ENCODE peak calls at places on chromosome 13, in five cellular contexts. A is pancreas, D is IMR-90, M is OCI-LY7, T is HL-60. Q is an unnamed sample.

GRCh38 chr13:46535822-46536221 is 17.1 kb upstream of the LRCH1 start:
- DNase-seq in D (peak), A (no peak), M (no peak), T (no peak), Q (no peak)

GRCh38 chr13:93549326-93549855 is 322.8 kb downstream of the GPC6 start:
- DNase-seq in D (no peak), T (no peak), A (no peak), M (no peak), Q (no peak)

GRCh38 chr13:113903912-113904311 is 40.0 kb upstream of the GAS6 start:
- DNase-seq in T (no peak), A (no peak), M (no peak), D (no peak), Q (no peak)

GRCh38 chr13:112368883-112369282 is 7.3 kb upstream of the SPACA7 start:
- DNase-seq in D (no peak), A (no peak), M (no peak), T (no peak), Q (no peak)

GRCh38 chr13:36130542-36131214 is 504 bp downstream of the DCLK1 start:
- DNase-seq in T (no peak), M (no peak), D (no peak), A (no peak), Q (peak)

GRCh38 chr13:114124486-114124885 is 7.9 kb downstream of the RASA3 start:
- DNase-seq in A (no peak), D (no peak), T (no peak), M (no peak), Q (no peak)

GRCh38 chr13:97809576-97809975 is 143.9 kb upstream of the IPO5 start:
- DNase-seq in D (peak), M (no peak), A (no peak), T (no peak), Q (peak)

GRCh38 chr13:84255226-84255625 is 373.0 kb upstream of the SLITRK1 start:
- DNase-seq in D (no peak), T (no peak), M (no peak), A (no peak), Q (no peak)

GRCh38 chr13:32426981-32427851 is 714 bp downstream of the N4BP2L1 start:
- DNase-seq in M (peak), T (peak), A (peak), D (peak), Q (peak)

GRCh38 chr13:107734891-107735620 is 480.3 kb downstream of the LIG4 start:
- DNase-seq in M (no peak), T (no peak), D (no peak), A (no peak), Q (no peak)

GRCh38 chr13:91078093-91078679 is 269.3 kb upstream of the MIR17HG start:
- DNase-seq in A (no peak), D (no peak), M (peak), T (no peak), Q (peak)

GRCh38 chr13:33992891-33993336 is 175.0 kb downstream of the RFC3 start:
- DNase-seq in M (peak), A (no peak), D (no peak), T (no peak), Q (no peak)

GRCh38 chr13:111484129-111484925 is 163.9 kb downstream of the TEX29 start:
- DNase-seq in A (peak), T (no peak), D (no peak), M (no peak), Q (no peak)

GRCh38 chr13:106752584-106753202 is 184.8 kb upstream of the ARGLU1 start:
- DNase-seq in A (no peak), M (no peak), D (no peak), T (no peak), Q (no peak)

GRCh38 chr13:47901451-47901850 is 99.6 kb downstream of the SUCLA2 start:
- DNase-seq in M (no peak), A (no peak), T (no peak), D (peak), Q (no peak)

GRCh38 chr13:109610517-109610916 is 175.9 kb downstream of the IRS2 start:
- DNase-seq in D (no peak), A (no peak), T (no peak), M (peak), Q (peak)

GRCh38 chr13:33642374-33643065 is 175.4 kb upstream of the RFC3 start:
- DNase-seq in D (peak), A (peak), T (peak), M (no peak), Q (peak)

GRCh38 chr13:48962281-48962680 is 13.4 kb upstream of the FNDC3A start:
- DNase-seq in A (no peak), M (no peak), D (peak), T (no peak), Q (peak)

GRCh38 chr13:19862511-19863313 is 737 bp downstream of the ZMYM5 start:
- DNase-seq in A (peak), T (no peak), M (peak), D (peak), Q (peak)

GRCh38 chr13:30829788-30830637 is 76.1 kb upstream of the MEDAG start:
- DNase-seq in M (no peak), A (no peak), T (no peak), D (no peak), Q (no peak)

GRCh38 chr13:31201341-31202024 is 1.7 kb downstream of the B3GLCT start:
- DNase-seq in D (peak), T (no peak), A (no peak), M (no peak), Q (peak)

GRCh38 chr13:98265669-98266551 is 88.8 kb upstream of the RNF113B start:
- DNase-seq in A (peak), D (peak), T (no peak), M (no peak), Q (no peak)

GRCh38 chr13:62706035-62706434 is 1290.4 kb upstream of the PCDH20 start:
- DNase-seq in M (no peak), T (no peak), A (no peak), D (peak), Q (no peak)

GRCh38 chr13:84139561-84140158 is 257.4 kb upstream of the SLITRK1 start:
- DNase-seq in A (no peak), T (no peak), M (no peak), D (no peak), Q (no peak)

GRCh38 chr13:48131481-48131992 is 36.6 kb upstream of the MED4 start:
- DNase-seq in A (no peak), M (no peak), D (no peak), T (no peak), Q (no peak)

GRCh38 chr13:33838567-33839131 is 20.7 kb downstream of the RFC3 start:
- DNase-seq in A (no peak), M (no peak), T (no peak), D (peak), Q (peak)

GRCh38 chr13:45092668-45093067 is 27.6 kb upstream of the GTF2F2 start:
- DNase-seq in T (no peak), A (no peak), D (no peak), M (no peak), Q (no peak)

GRCh38 chr13:85520445-85520844 is 278.8 kb downstream of the SLITRK6 start:
- DNase-seq in T (no peak), D (peak), A (no peak), M (no peak), Q (peak)

GRCh38 chr13:106243011-106243410 is 292.5 kb downstream of the EFNB2 start:
- DNase-seq in D (no peak), T (no peak), M (no peak), A (no peak), Q (no peak)

GRCh38 chr13:59643906-59644626 is 519.7 kb downstream of the DIAPH3 start:
- DNase-seq in D (no peak), T (no peak), A (no peak), M (no peak), Q (no peak)

GRCh38 chr13:105627270-105627669 is 908.2 kb downstream of the EFNB2 start:
- DNase-seq in M (no peak), T (no peak), A (no peak), D (no peak), Q (peak)

GRCh38 chr13:46668302-46668720 is 115.3 kb downstream of the LRCH1 start:
- DNase-seq in T (peak), A (no peak), M (peak), D (peak), Q (peak)

GRCh38 chr13:101149735-101150380 is 266.4 kb downstream of the NALCN start:
- DNase-seq in D (peak), T (no peak), M (no peak), A (no peak), Q (peak)
- TF ChIP-seq CTCF in D (peak), T (no peak), M (peak), A (no peak), Q (peak)

DNA sequence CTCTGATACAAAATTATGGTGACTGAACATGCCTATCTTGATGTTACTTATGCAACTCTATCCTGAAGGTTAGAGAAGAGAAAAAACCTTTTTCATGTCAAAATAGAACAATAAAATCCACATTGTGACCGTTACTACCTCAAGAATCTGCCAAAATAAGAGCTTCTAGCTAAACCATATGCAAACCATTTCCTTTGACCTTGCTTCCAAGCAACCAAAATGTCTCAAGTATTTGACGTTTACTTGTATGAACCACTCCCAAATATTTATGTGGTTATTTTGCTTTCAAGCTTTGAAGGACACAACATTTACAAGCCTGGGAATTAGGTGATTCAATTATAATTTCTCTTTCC is 13.9 kb downstream of the FOXO1 start:
- DNase-seq in M (peak), A (no peak), T (no peak), D (no peak), Q (no peak)
- H3K4me3 ChIP-seq in M (peak), A (no peak), T (no peak), D (no peak), Q (no peak)

DNA sequence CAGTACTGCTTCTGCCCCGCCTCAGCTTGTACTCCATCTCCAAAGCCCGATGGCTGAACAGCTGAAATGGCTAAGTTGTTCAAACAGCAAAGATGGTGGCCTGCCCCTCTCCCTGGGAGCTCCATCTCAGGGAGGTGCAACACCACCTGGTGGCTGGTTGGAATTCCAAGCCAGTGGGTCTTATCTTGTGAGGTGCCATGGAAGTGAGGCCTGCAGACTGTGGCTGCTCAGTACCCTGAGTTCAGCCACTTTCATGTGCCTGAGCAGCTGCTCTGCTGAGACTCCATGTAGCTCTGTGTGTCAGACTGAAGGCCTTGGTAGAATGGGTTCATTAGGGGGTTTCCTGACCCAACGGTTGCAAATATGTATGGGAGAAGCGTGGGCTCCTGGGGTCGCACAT is 67.3 kb upstream of the SPRY2 start:
- DNase-seq in D (no peak), M (no peak), T (no peak), A (peak), Q (no peak)
- TF ChIP-seq CTCF in D (no peak), M (no peak), T (no peak), A (no peak), Q (no peak)

GRCh38 chr13:43360911-43361605 is 337.7 kb downstream of the DNAJC15 start:
- DNase-seq in D (peak), M (no peak), T (no peak), A (no peak), Q (peak)

GRCh38 chr13:43364210-43365041 is 341.0 kb downstream of the DNAJC15 start:
- DNase-seq in D (peak), M (no peak), T (no peak), A (no peak), Q (peak)

GRCh38 chr13:43360196-43360595 is 336.8 kb downstream of the DNAJC15 start:
- DNase-seq in M (no peak), D (no peak), A (no peak), T (no peak), Q (peak)

GRCh38 chr13:43365042-43365344 is 341.6 kb downstream of the DNAJC15 start:
- DNase-seq in A (no peak), D (no peak), M (no peak), T (no peak), Q (no peak)

DNA sequence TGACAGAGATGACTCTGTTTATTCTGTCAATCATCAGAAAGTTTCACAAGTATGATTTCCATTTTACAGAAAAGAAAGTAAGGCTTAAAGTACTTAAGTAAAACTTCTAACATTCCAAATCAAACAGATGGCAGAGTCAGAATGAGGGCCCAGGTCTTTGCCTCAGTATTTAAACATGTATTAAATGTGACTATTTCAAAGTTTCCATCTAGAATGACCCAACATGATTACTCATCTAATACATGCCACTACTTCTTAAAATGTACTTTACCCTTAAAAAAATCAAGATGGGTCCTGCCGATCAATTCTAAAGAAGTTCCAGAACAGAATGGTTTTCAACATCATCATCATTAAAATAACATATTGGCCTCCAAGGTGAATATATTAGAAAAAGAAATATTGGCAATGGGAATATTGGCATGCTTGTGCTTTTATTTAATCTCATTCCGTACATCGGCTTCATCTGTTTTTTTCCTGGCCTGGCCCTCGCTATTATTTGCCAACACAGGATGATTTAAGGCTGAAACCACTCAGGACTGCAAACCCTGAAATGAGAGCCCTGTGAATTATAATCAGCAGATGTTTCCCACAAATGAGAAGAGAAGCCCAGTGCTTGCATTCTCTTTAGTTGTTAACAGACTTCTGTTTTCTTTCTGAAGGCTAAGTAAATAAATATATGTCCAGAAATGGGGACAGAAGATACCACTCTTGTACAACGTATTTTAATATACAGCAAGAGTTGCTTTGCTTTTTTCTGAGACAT is 340.0 kb downstream of the DNAJC15 start:
- DNase-seq in D (peak), M (no peak), T (no peak), A (no peak), Q (peak)
- H3K4me3 ChIP-seq in D (no peak), M (no peak), T (no peak), A (no peak), Q (no peak)

GRCh38 chr13:78238911-78239310 is 320.3 kb upstream of the EDNRB start:
- DNase-seq in M (no peak), T (no peak), A (no peak), D (no peak), Q (no peak)

GRCh38 chr13:78247362-78247761 is 328.7 kb upstream of the EDNRB start:
- DNase-seq in A (no peak), T (no peak), D (no peak), M (no peak), Q (no peak)

GRCh38 chr13:78239681-78240080 is 321.1 kb upstream of the EDNRB start:
- DNase-seq in M (no peak), T (no peak), A (no peak), D (peak), Q (peak)

GRCh38 chr13:78241278-78241919 is 322.8 kb upstream of the EDNRB start:
- DNase-seq in D (peak), T (no peak), M (peak), A (peak), Q (peak)
- TF ChIP-seq CTCF in D (peak), T (peak), M (peak), A (no peak), Q (peak)

Q was measured in cardiac fibroblast.